ENCODE peak calls at places on chromosomes 13 and 19, in five cellular contexts. D is GM23338; U is CD4-positive, CD25-positive, alpha-beta regulatory T cell; Z is uterus; H is neuronal stem cell. W is an unnamed sample.
A peak's percentile ranks its signal among the peaks of the same experiment; 100 is the strongest.

GRCh38 chr19:46373573-46374359 is 26.9 kb downstream of the PPP5C start:
- DNase-seq in D (peak; percentile 80), U (no peak), H (peak; percentile 20), Z (peak; percentile 54), W (no peak)

GRCh38 chr13:101150998-101151397 is 265.3 kb downstream of the NALCN start:
- DNase-seq in H (no peak), D (no peak), Z (no peak), U (no peak), W (no peak)

GRCh38 chr19:7099597-7099921 is 30.1 kb downstream of the ZNF557 start:
- DNase-seq in D (no peak), U (no peak), Z (no peak), H (no peak), W (peak; percentile 95)

GRCh38 chr13:70723732-70724131 is 615.5 kb upstream of the KLHL1 start:
- DNase-seq in Z (no peak), D (no peak), U (no peak), H (no peak), W (no peak)

GRCh38 chr13:42279986-42280385 is 8.0 kb downstream of the AKAP11 start:
- DNase-seq in Z (no peak), H (no peak), U (no peak), D (no peak), W (no peak)

GRCh38 chr13:71359641-71360040 is 507.4 kb downstream of the DACH1 start:
- DNase-seq in H (no peak), Z (no peak), D (no peak), U (no peak), W (no peak)

GRCh38 chr19:11460207-11460606 is 20.6 kb downstream of the ELAVL3 start:
- DNase-seq in D (no peak), Z (no peak), H (no peak), U (no peak), W (no peak)

GRCh38 chr13:99357149-99357596 is 50.0 kb upstream of the GPR183 start:
- DNase-seq in Z (no peak), H (no peak), D (no peak), U (no peak), W (no peak)

GRCh38 chr19:18304496-18305312 is 18.2 kb downstream of the LSM4 start:
- DNase-seq in U (peak; percentile 72), Z (peak; percentile 88), H (no peak), D (peak; percentile 65), W (peak; percentile 60)

GRCh38 chr13:72545030-72545719 is 182.3 kb downstream of the MZT1 start:
- DNase-seq in U (no peak), H (no peak), Z (no peak), D (no peak), W (no peak)

GRCh38 chr13:64819081-64819480 is 2411.1 kb downstream of the PCDH9 start:
- DNase-seq in U (no peak), H (no peak), D (no peak), Z (no peak), W (no peak)

GRCh38 chr13:67971291-67971690 is 741.2 kb upstream of the PCDH9 start:
- DNase-seq in D (peak; percentile 3), Z (no peak), H (no peak), U (no peak), W (no peak)

GRCh38 chr13:23087884-23088283 is 92.9 kb upstream of the SGCG start:
- DNase-seq in H (no peak), U (no peak), D (peak; percentile 70), Z (no peak), W (peak; percentile 14)

GRCh38 chr19:3612330-3612729 is 5.7 kb upstream of the TBXA2R start:
- DNase-seq in D (no peak), H (no peak), U (no peak), Z (no peak), W (no peak)

GRCh38 chr19:38475176-38475575 is 41.7 kb downstream of the RYR1 start:
- DNase-seq in Z (no peak), D (no peak), H (no peak), U (no peak), W (no peak)

GRCh38 chr13:28049215-28049614 is 51.2 kb downstream of the FLT3 start:
- DNase-seq in U (no peak), Z (no peak), H (no peak), D (no peak), W (no peak)

GRCh38 chr19:44176590-44176989 is 11.7 kb downstream of the ZNF226 start:
- DNase-seq in D (no peak), U (no peak), H (no peak), Z (no peak), W (no peak)

GRCh38 chr13:61128850-61129645 is 286.6 kb downstream of the PCDH20 start:
- DNase-seq in H (no peak), U (no peak), D (no peak), Z (no peak), W (peak; percentile 96)

GRCh38 chr13:94711561-94712286 is 621 bp downstream of the SOX21 start:
- DNase-seq in Z (no peak), D (peak; percentile 56), H (no peak), U (no peak), W (peak; percentile 55)

DNA sequence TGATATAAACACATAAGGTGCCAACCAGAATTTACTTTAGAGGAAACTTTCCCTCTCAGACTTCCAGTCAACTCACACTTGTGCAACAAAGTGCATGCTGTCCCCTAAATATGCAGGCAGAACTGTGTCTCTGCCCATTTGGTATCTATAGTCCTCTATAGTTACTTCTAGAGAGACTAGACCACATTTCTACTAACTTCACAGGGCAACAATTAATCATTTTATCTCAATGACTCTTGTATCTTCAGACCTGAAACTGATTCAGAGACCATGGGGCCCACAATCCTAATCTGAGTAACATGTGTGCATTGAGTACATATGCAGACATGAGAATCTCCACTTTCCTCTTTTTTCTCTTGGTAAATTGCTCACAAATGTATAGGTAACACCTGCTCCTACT is 158.1 kb downstream of the ZNF486 start:
- DNase-seq in H (no peak), D (no peak), U (no peak), Z (no peak), W (no peak)
- H3K4me3 ChIP-seq in H (no peak overlapping the region), D (no peak overlapping the region), U (no peak overlapping the region), Z (no peak overlapping the region), W (no peak overlapping the region)

DNA sequence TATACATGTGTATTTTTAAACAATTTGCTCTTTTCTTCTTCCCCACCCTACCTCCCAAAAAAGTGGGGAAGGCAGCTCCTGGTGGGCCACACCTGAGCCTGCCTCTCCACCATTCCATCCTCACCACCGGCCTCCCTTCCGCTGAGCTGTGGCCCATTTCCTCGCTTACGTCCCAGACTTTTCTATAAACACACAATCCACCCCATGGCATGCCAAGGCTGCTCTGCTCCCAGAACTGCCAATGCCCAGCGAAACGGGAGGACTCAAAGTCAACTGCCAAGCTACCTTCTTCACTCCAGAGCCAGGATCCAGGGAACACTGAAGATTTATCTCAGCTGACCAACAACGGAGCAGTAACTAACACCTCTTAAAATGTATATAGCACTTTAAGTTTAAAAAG is 2.8 kb downstream of the N4BP2L1 start:
- DNase-seq in U (no peak), H (no peak), Z (no peak), D (no peak), W (no peak)
- H3K4me1 ChIP-seq in U (peaks cover 43% of the 10 kb centered on the region), H (peaks cover 2% of the 10 kb centered on the region), Z (peaks cover 6% of the 10 kb centered on the region), D (peaks cover 23% of the 10 kb centered on the region), W (peaks cover 13% of the 10 kb centered on the region)

GRCh38 chr19:10403137-10404021 is at the start of gene CDC37:
- DNase-seq in Z (peak; percentile 98), H (peak; percentile 96), D (peak; percentile 98), U (peak; percentile 95), W (peak; percentile 93)

GRCh38 chr19:10406191-10406590 is 2.8 kb upstream of the CDC37 start:
- DNase-seq in U (no peak), H (no peak), Z (no peak), D (no peak), W (no peak)

GRCh38 chr19:10402441-10403038 is 802 bp downstream of the CDC37 start:
- DNase-seq in U (no peak), D (peak; percentile 34), H (no peak), Z (no peak), W (peak; percentile 77)

GRCh38 chr19:10407102-10407501 is 3.8 kb upstream of the CDC37 start:
- DNase-seq in D (no peak), Z (no peak), U (no peak), H (no peak), W (no peak)

GRCh38 chr19:10404888-10405808 is 1.8 kb upstream of the CDC37 start:
- DNase-seq in U (no peak), D (peak; percentile 55), H (no peak), Z (no peak), W (no peak)
- H3K4me3 ChIP-seq in U (peak overlapping the region; percentile 48), D (peak overlapping the region; percentile 99), H (peak overlapping the region; percentile 91), Z (peak overlapping the region; percentile 67), W (peak overlapping the region; percentile 89)

GRCh38 chr19:6022570-6023049 is 44.7 kb upstream of the RANBP3 start:
- DNase-seq in U (no peak), D (no peak), H (no peak), Z (no peak), W (no peak)
- H3K4me1 ChIP-seq in U (no peaks in the 10 kb centered on the region), D (no peaks in the 10 kb centered on the region), H (peaks cover 7% of the 10 kb centered on the region), Z (no peaks in the 10 kb centered on the region), W (peaks cover 2% of the 10 kb centered on the region)